ENCODE peak calls at places on chromosome 12, in nine cellular contexts. E is ovary, C is testis, K is coronary artery, S is K562, P is cardiac muscle cell, T is suprapubic skin, I is stomach, Q is lower lobe of right lung. F is an unnamed sample.

GRCh38 chr12:43586646-43587245 is 34.7 kb upstream of the ADAMTS20 start:
- DNase-seq in P (no peak), K (no peak), I (no peak), Q (no peak), E (no peak), C (no peak), S (no peak), T (no peak), F (no peak)

GRCh38 chr12:80118565-80119337 is 19.4 kb downstream of the OTOGL start:
- DNase-seq in C (no peak), E (no peak), T (no peak), P (no peak), I (no peak), K (no peak), S (no peak), Q (no peak), F (no peak)

GRCh38 chr12:102169922-102170698 is 27.5 kb downstream of the PMCH start:
- DNase-seq in K (no peak), Q (no peak), P (peak; percentile 52), E (no peak), I (no peak), C (peak; percentile 48), T (no peak), S (peak; percentile 22), F (no peak)

GRCh38 chr12:12622418-12622817 is 10.7 kb downstream of the CREBL2 start:
- DNase-seq in Q (no peak), C (no peak), P (no peak), S (no peak), E (no peak), T (no peak), I (no peak), K (no peak), F (no peak)

GRCh38 chr12:129927316-129927900 is 23.6 kb upstream of the TMEM132D start:
- DNase-seq in T (no peak), I (no peak), K (no peak), P (no peak), E (no peak), S (no peak), C (no peak), Q (no peak), F (no peak)

GRCh38 chr12:5000658-5001390 is 42.9 kb upstream of the KCNA5 start:
- DNase-seq in I (no peak), K (no peak), C (no peak), E (no peak), S (no peak), P (no peak), T (no peak), Q (no peak), F (no peak)

GRCh38 chr12:71214511-71215285 is 56.9 kb upstream of the TSPAN8 start:
- DNase-seq in I (no peak), E (no peak), K (no peak), P (no peak), S (no peak), T (no peak), Q (no peak), C (no peak), F (no peak)

GRCh38 chr12:111692575-111693210 is 6.8 kb downstream of the ACAD10 start:
- DNase-seq in Q (no peak), C (no peak), E (no peak), P (peak; percentile 13), I (no peak), S (peak; percentile 33), T (no peak), K (no peak), F (no peak)

GRCh38 chr12:28787151-28787550 is 361.9 kb upstream of the FAR2 start:
- DNase-seq in S (no peak), T (no peak), K (no peak), I (no peak), Q (no peak), P (no peak), E (no peak), C (no peak), F (no peak)

GRCh38 chr12:12018454-12018853 is 52.3 kb upstream of the BCL2L14 start:
- DNase-seq in T (peak; percentile 60), Q (no peak), C (peak; percentile 24), P (peak; percentile 86), S (no peak), E (no peak), I (no peak), K (no peak), F (no peak)

GRCh38 chr12:94872671-94873367 is 130.7 kb downstream of the NDUFA12 start:
- DNase-seq in S (no peak), Q (no peak), I (no peak), K (no peak), T (peak; percentile 60), C (no peak), E (peak; percentile 53), P (no peak), F (no peak)

GRCh38 chr12:46933947-46934346 is 108.2 kb upstream of the SLC38A4 start:
- DNase-seq in E (no peak), S (no peak), I (no peak), K (no peak), C (no peak), Q (no peak), P (peak; percentile 77), T (no peak), F (no peak)

DNA sequence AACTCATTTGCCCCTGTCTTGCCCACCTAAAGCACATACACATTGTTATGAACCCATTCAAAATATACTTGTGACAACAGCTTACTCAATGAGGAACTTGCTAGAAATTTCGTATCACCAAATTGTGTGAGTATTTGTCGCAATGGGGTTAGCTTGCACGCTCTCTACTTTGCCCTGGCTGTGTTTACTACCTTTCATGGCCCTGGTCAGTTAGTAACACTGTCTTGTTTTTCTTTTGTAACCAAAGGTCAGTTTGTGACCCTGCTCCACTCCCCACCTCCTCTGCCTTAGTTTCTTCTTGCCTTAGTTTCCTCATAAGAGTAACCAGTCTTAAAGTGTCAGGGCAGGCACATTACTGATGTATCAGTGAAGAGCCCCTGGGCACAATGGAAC is 205.8 kb upstream of the EEA1 start:
- DNase-seq in I (no peak), S (no peak), T (no peak), C (no peak), E (no peak), K (no peak), P (no peak), Q (no peak), F (no peak)
- H3K27ac ChIP-seq in I (peak overlapping the region; percentile 68), S (no peak overlapping the region), T (no peak overlapping the region), C (no peak overlapping the region), E (no peak overlapping the region), K (no peak overlapping the region), P (no peak overlapping the region), Q (peak overlapping the region; percentile 74), F (no peak overlapping the region)

GRCh38 chr12:109612003-109612402 is 38.4 kb downstream of the MVK start:
- DNase-seq in I (no peak), T (no peak), C (no peak), K (no peak), Q (no peak), P (no peak), E (no peak), S (no peak), F (no peak)

GRCh38 chr12:109611223-109611622 is 37.6 kb downstream of the MVK start:
- DNase-seq in K (no peak), P (no peak), C (no peak), E (no peak), I (no peak), S (no peak), T (no peak), Q (no peak), F (no peak)

GRCh38 chr12:109613611-109614455 is 40.2 kb downstream of the MVK start:
- DNase-seq in E (no peak), K (no peak), C (no peak), I (no peak), Q (no peak), P (no peak), S (no peak), T (no peak), F (no peak)

GRCh38 chr12:109610523-109610922 is 36.9 kb downstream of the MVK start:
- DNase-seq in P (no peak), C (no peak), I (no peak), S (no peak), T (no peak), E (no peak), K (no peak), Q (no peak), F (no peak)

GRCh38 chr12:109612975-109613502 is 39.4 kb downstream of the MVK start:
- DNase-seq in Q (no peak), S (peak; percentile 33), P (peak; percentile 21), I (no peak), E (no peak), T (no peak), K (no peak), C (no peak), F (no peak)
- H3K27ac ChIP-seq in Q (no peak overlapping the region), S (no peak overlapping the region), P (no peak overlapping the region), I (no peak overlapping the region), E (no peak overlapping the region), T (no peak overlapping the region), K (no peak overlapping the region), C (no peak overlapping the region), F (no peak overlapping the region)

GRCh38 chr12:57097554-57097835 is 8.6 kb downstream of the NAB2 start:
- DNase-seq in C (no peak), E (no peak), Q (no peak), T (peak; percentile 35), S (no peak), P (no peak), I (no peak), K (no peak), F (no peak)
- H3K27ac ChIP-seq in C (no peak overlapping the region), E (no peak overlapping the region), Q (no peak overlapping the region), T (peak overlapping the region; percentile 86), S (peak overlapping the region; percentile 52), P (no peak overlapping the region), I (no peak overlapping the region), K (no peak overlapping the region), F (no peak overlapping the region)

GRCh38 chr12:89087149-89087834 is 265.0 kb downstream of the DUSP6 start:
- DNase-seq in S (no peak), Q (no peak), P (no peak), K (no peak), T (no peak), I (peak; percentile 75), C (no peak), E (no peak), F (no peak)

GRCh38 chr12:89091293-89091841 is 260.9 kb downstream of the DUSP6 start:
- DNase-seq in I (no peak), K (no peak), E (no peak), P (no peak), S (no peak), Q (no peak), T (no peak), C (no peak), F (no peak)

GRCh38 chr12:89084751-89085150 is 267.6 kb downstream of the DUSP6 start:
- DNase-seq in E (no peak), P (peak; percentile 91), T (no peak), I (no peak), Q (no peak), K (no peak), S (no peak), C (no peak), F (peak; percentile 29)

GRCh38 chr12:89085421-89085820 is 266.9 kb downstream of the DUSP6 start:
- DNase-seq in E (no peak), C (no peak), Q (no peak), S (no peak), P (peak; percentile 46), T (no peak), K (no peak), I (no peak), F (peak; percentile 31)

DNA sequence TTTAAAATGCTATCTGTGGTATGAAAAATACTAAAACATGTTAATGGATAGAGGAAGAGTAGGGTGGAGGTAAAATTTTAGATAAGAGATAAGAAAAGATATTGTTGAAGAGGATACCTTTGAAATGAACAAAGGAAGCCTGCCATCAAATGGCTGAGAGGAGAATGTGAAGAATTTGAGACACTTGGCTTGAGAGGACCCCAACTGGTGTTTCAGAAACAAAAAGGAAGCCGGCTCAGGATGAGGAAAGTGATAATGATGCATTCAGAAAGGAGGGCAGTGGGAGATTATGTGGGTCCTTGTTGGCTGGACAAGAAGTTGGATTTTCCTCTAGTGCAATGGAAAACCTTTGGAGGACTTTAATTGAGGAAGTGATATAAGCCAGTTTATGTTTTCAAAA is 264.4 kb downstream of the DUSP6 start:
- DNase-seq in P (no peak), S (no peak), I (no peak), C (no peak), Q (no peak), T (no peak), E (no peak), K (no peak), F (no peak)
- H3K27ac ChIP-seq in P (peak overlapping the region; percentile 64), S (no peak overlapping the region), I (peak overlapping the region; percentile 69), C (no peak overlapping the region), Q (no peak overlapping the region), T (no peak overlapping the region), E (no peak overlapping the region), K (no peak overlapping the region), F (no peak overlapping the region)

F was measured in heart right ventricle.